ENCODE peak calls at places on chromosomes 4 and X, in five cellular contexts. I is HEK293T; Y is glomerular endothelial cell; G is HFF-Myc; N is activated CD4-positive, alpha-beta T cell treated with anti-CD3 and anti-CD28 coated beads, Interleukin-2, amount 10 ng/mL, durations not matched to agents 7 days and 5 days. W is an unnamed sample.

GRCh38 chr4:86939123-86939522 is 4.3 kb downstream of the AFF1 start:
- DNase-seq in I (no peak), Y (no peak), G (no peak), N (peak), W (no peak)

GRCh38 chrX:17390325-17390992 is 15.5 kb downstream of the NHS start:
- DNase-seq in I (no peak), Y (no peak), G (no peak), N (no peak), W (no peak)

GRCh38 chr4:189090174-189090814 is 850.4 kb upstream of the FRG1 start:
- DNase-seq in I (peak), Y (no peak), G (no peak), N (no peak), W (no peak)

GRCh38 chr4:8241895-8242696 is 27.5 kb upstream of the HTRA3 start:
- DNase-seq in I (peak), Y (no peak), G (peak), N (peak), W (peak)

GRCh38 chr4:137299281-137299680 is 233.0 kb downstream of the PCDH18 start:
- DNase-seq in I (no peak), Y (no peak), G (no peak), N (no peak), W (no peak)

GRCh38 chr4:54683616-54684346 is 26.0 kb downstream of the KIT start:
- DNase-seq in I (no peak), Y (no peak), G (no peak), N (peak), W (peak)

GRCh38 chr4:101835121-101835904 is 44.8 kb downstream of the BANK1 start:
- DNase-seq in I (no peak), Y (peak), G (no peak), N (no peak), W (no peak)

GRCh38 chr4:103207673-103208072 is 9.5 kb upstream of the CENPE start:
- DNase-seq in I (no peak), Y (no peak), G (no peak), N (no peak), W (no peak)

GRCh38 chrX:134454506-134454905 is 5.5 kb upstream of the HPRT1 start:
- DNase-seq in I (no peak), Y (no peak), G (no peak), N (no peak), W (no peak)

GRCh38 chr4:18025263-18025662 is 3.7 kb upstream of the LCORL start:
- DNase-seq in I (no peak), Y (no peak), G (no peak), N (no peak), W (no peak)

GRCh38 chr4:67549123-67549522 is 3.8 kb upstream of the CENPC start:
- DNase-seq in I (no peak), Y (no peak), G (no peak), N (peak), W (no peak)

GRCh38 chrX:23742174-23742692 is 843 bp downstream of the ACOT9 start:
- DNase-seq in I (peak), Y (no peak), G (peak), N (peak), W (no peak)

GRCh38 chrX:100643943-100644587 is at the start of gene SRPX2:
- DNase-seq in I (no peak), Y (no peak), G (peak), N (no peak), W (no peak)

GRCh38 chr4:16858275-16858752 is 40.1 kb downstream of the LDB2 start:
- DNase-seq in I (no peak), Y (peak), G (no peak), N (no peak), W (no peak)

W was measured in stimulated activated effector memory CD8-positive, alpha-beta T cell treated with anti-CD3 and anti-CD28 coated beads, Interleukin-12 subunit alpha, Interleukin-12 subunit beta, amount 100 ng/mL, for 72 hours.